ENCODE peak calls at places on chromosomes 4 and X, in eight cellular contexts. Y is kidney epithelial cell, E is tibial artery, N is Peyer's patch, K is OCI-LY7, I is pancreas, Z is progenitor cell of endocrine pancreas, C is colonic mucosa. O is an unnamed sample.

GRCh38 chr4:57370691-57371090 is 260.5 kb upstream of the IGFBP7 start:
- DNase-seq in E (no peak), K (no peak), Y (no peak), N (no peak), I (no peak), Z (no peak), C (no peak), O (no peak)

GRCh38 chrX:72121381-72121780 is 10.3 kb downstream of the RTL5 start:
- DNase-seq in I (no peak), C (peak), E (peak), N (no peak), K (no peak), Z (no peak), Y (peak), O (peak)

GRCh38 chr4:123300222-123300621 is 96.4 kb upstream of the SPRY1 start:
- DNase-seq in Y (no peak), E (no peak), N (no peak), Z (no peak), K (no peak), C (no peak), I (no peak), O (no peak)

GRCh38 chr4:8205749-8206611 is 6.9 kb downstream of the SH3TC1 start:
- DNase-seq in N (no peak), E (no peak), Z (no peak), I (no peak), C (no peak), Y (no peak), K (peak), O (peak)

GRCh38 chrX:115642895-115643530 is 82.0 kb downstream of the PLS3 start:
- DNase-seq in N (no peak), C (peak), Z (peak), K (peak), I (peak), E (peak), Y (no peak), O (peak)

GRCh38 chr4:168076989-168077725 is 15.2 kb upstream of the ANXA10 start:
- DNase-seq in Z (peak), N (no peak), K (peak), Y (peak), I (peak), C (peak), E (no peak), O (peak)

GRCh38 chr4:41428205-41428940 is 109.6 kb upstream of the LIMCH1 start:
- DNase-seq in Y (no peak), N (no peak), C (no peak), I (no peak), Z (no peak), K (no peak), E (no peak), O (no peak)

GRCh38 chr4:55381502-55381901 is 14.3 kb upstream of the TMEM165 start:
- DNase-seq in Y (no peak), C (no peak), N (no peak), K (no peak), Z (no peak), E (no peak), I (no peak), O (no peak)

GRCh38 chrX:106670631-106671030 is 55.9 kb upstream of the RNF128 start:
- DNase-seq in N (no peak), C (no peak), K (no peak), I (no peak), Y (no peak), Z (no peak), E (no peak), O (no peak)

GRCh38 chrX:118383120-118383519 is 37.2 kb downstream of the WDR44 start:
- DNase-seq in E (no peak), K (no peak), Y (no peak), Z (no peak), I (no peak), N (no peak), C (no peak), O (no peak)

GRCh38 chr4:10117424-10118354 is 1.1 kb upstream of the WDR1 start:
- DNase-seq in C (peak), K (peak), Y (no peak), Z (no peak), I (no peak), N (peak), E (no peak), O (peak)

GRCh38 chr4:64157397-64157796 is 251.9 kb downstream of the TECRL start:
- DNase-seq in Y (no peak), C (no peak), E (no peak), I (no peak), K (no peak), Z (no peak), N (no peak), O (no peak)

GRCh38 chrX:151870603-151871002 is 42.1 kb upstream of the MAGEA4 start:
- DNase-seq in N (no peak), Z (no peak), I (no peak), K (no peak), Y (peak), C (no peak), E (no peak), O (no peak)

GRCh38 chr4:1192493-1193205 is 20.3 kb upstream of the SPON2 start:
- DNase-seq in E (peak), K (no peak), I (peak), Y (no peak), N (peak), Z (no peak), C (peak), O (no peak)

GRCh38 chrX:154348646-154349358 is 25.6 kb downstream of the FLNA start:
- DNase-seq in K (no peak), C (no peak), E (no peak), Y (no peak), Z (no peak), I (no peak), N (no peak), O (no peak)

GRCh38 chr4:624705-625590 is at the start of gene PDE6B:
- DNase-seq in N (peak), E (no peak), C (no peak), Y (peak), Z (no peak), K (no peak), I (no peak), O (no peak)

GRCh38 chr4:56048621-56049427 is 100.1 kb downstream of the CEP135 start:
- DNase-seq in Y (no peak), E (no peak), C (peak), I (peak), Z (peak), N (peak), K (peak), O (peak)

GRCh38 chrX:19758536-19758935 is 128.9 kb downstream of the SH3KBP1 start:
- DNase-seq in C (no peak), N (no peak), Y (no peak), Z (no peak), E (no peak), I (no peak), K (peak), O (no peak)

GRCh38 chrX:48800574-48801280 is 1.1 kb upstream of the HDAC6 start:
- DNase-seq in Z (no peak), C (no peak), K (peak), I (no peak), E (no peak), N (no peak), Y (no peak), O (no peak)

GRCh38 chrX:97057349-97057909 is 173.7 kb downstream of the RPA4 start:
- DNase-seq in Y (no peak), K (no peak), N (no peak), E (no peak), I (no peak), C (no peak), Z (no peak), O (no peak)

GRCh38 chr4:189048119-189048518 is 892.6 kb upstream of the FRG1 start:
- DNase-seq in C (no peak), E (no peak), Z (no peak), Y (no peak), N (no peak), K (no peak), I (no peak), O (no peak)

GRCh38 chrX:10582215-10582733 is 38.1 kb downstream of the MID1 start:
- DNase-seq in N (no peak), E (no peak), Y (no peak), Z (no peak), I (no peak), K (no peak), C (no peak), O (no peak)

GRCh38 chr4:173192375-173193162 is 24.0 kb downstream of the GALNT7 start:
- DNase-seq in Y (no peak), Z (no peak), E (no peak), C (no peak), N (no peak), I (no peak), K (no peak), O (peak)
- TF ChIP-seq CTCF in Y (peak), Z (no peak), E (no peak), C (no peak), N (no peak), I (no peak), K (peak), O (no peak)

GRCh38 chrX:120793098-120793497 is 82.6 kb downstream of the CT47B1 start:
- DNase-seq in Y (no peak), I (no peak), C (no peak), N (no peak), K (no peak), E (no peak), Z (no peak), O (no peak)
- TF ChIP-seq CTCF in Y (no peak), I (no peak), C (no peak), N (no peak), K (no peak), E (no peak), Z (no peak), O (no peak)

GRCh38 chr4:80072607-80073361 is at the start of gene ANTXR2:
- DNase-seq in Z (peak), E (peak), N (peak), C (peak), I (peak), K (no peak), Y (peak), O (peak)
- TF ChIP-seq CTCF in Z (no peak), E (no peak), N (no peak), C (no peak), I (no peak), K (no peak), Y (no peak), O (no peak)

GRCh38 chrX:83008415-83008814 is 499.7 kb upstream of the POU3F4 start:
- DNase-seq in Y (no peak), E (no peak), Z (no peak), N (no peak), K (peak), I (no peak), C (no peak), O (no peak)
- TF ChIP-seq CTCF in Y (no peak), E (no peak), Z (peak), N (peak), K (peak), I (peak), C (peak), O (peak)

GRCh38 chr4:127967141-127967775 is 2.1 kb downstream of the ABHD18 start:
- DNase-seq in N (no peak), K (no peak), I (no peak), Y (no peak), C (no peak), E (no peak), Z (no peak), O (peak)

GRCh38 chr4:127968565-127968964 is 3.4 kb downstream of the ABHD18 start:
- DNase-seq in N (no peak), I (no peak), E (no peak), Z (no peak), C (no peak), K (no peak), Y (no peak), O (no peak)

GRCh38 chr4:127965062-127965802 is at the start of the genes ABHD18 and MFSD8:
- DNase-seq in N (peak), E (peak), C (peak), Z (peak), K (peak), Y (peak), I (peak), O (peak)

GRCh38 chr4:127959794-127960193 is 5.2 kb downstream of the MFSD8 start:
- DNase-seq in Z (no peak), N (no peak), I (no peak), E (no peak), K (no peak), C (no peak), Y (no peak), O (no peak)

GRCh38 chr4:127965803-127966175 is 583 bp downstream of the ABHD18 start:
- DNase-seq in E (peak), Y (peak), N (no peak), I (peak), C (peak), Z (peak), K (peak), O (peak)
- TF ChIP-seq CTCF in E (no peak), Y (no peak), N (no peak), I (no peak), C (no peak), Z (no peak), K (no peak), O (no peak)

GRCh38 chr4:13966241-13967195 is 339.0 kb upstream of the BOD1L1 start:
- DNase-seq in K (no peak), Z (no peak), Y (peak), I (no peak), N (no peak), C (no peak), E (no peak), O (no peak)
- TF ChIP-seq CTCF in K (no peak), Z (no peak), Y (no peak), I (no peak), N (no peak), C (no peak), E (no peak), O (no peak)

DNA sequence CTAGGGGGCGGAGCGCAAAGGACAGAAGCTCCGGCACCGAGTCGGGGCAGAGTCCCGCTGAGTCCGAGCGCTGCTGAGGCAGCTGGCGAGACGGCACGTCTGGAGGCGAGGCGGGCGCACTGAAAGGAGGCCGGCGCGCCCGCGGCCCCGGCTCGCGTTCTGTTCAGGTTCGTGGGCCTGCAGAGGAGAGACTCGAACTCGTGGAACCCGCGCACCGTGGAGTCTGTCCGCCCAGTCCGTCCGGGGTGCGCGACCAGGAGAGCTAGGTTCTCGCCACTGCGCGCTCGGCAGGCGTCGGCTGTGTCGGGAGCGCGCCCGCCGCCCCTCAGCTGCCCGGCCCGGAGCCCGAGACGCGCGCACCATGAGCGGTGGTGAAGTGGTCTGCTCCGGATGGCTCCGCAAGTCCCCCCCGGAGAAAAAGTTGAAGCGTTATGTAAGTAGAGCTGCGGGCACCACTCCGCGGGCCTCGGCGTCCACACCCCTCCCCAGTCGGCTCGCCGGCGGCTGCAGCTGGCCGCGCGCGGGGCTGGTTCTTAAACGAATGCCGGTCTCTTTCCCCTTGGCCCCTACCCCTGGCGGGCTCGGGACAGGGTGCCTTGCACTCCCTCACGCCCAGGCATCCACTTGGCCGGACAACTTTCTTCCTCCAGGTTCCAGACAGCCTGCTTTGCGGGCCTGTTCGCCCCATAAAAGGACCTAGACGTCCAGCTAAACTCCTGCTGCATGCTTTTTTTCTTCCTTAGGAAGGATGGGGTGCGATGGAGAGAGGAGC is at the start of gene GAB1:
- DNase-seq in N (peak), I (peak), E (peak), C (peak), Z (peak), Y (no peak), K (peak), O (peak)
- TF ChIP-seq CTCF in N (peak), I (no peak), E (no peak), C (peak), Z (peak), Y (no peak), K (no peak), O (no peak)

GRCh38 chr4:95142877-95143412 is 385.2 kb downstream of the BMPR1B start:
- DNase-seq in C (no peak), N (no peak), I (no peak), Y (no peak), E (no peak), K (no peak), Z (no peak), O (no peak)
- TF ChIP-seq CTCF in C (no peak), N (no peak), I (no peak), Y (no peak), E (no peak), K (no peak), Z (peak), O (no peak)